ENCODE peak calls at places on chromosomes 2 and 18, in nine cellular contexts. W is IMR-90, C is transverse colon, O is prostate gland, M is esophagus squamous epithelium, H is Peyer's patch, D is uterus, T is sigmoid colon, A is gastrocnemius medialis. R is an unnamed sample. For H3K4me1 and H3K36me3, the result is how much of the 10 kb centered on the place peaks cover.

GRCh38 chr18:68667121-68667520 is 47.8 kb downstream of the TMX3 start:
- DNase-seq in W (peak), C (no peak), O (no peak), M (no peak), H (no peak), D (no peak), T (no peak), A (no peak), R (no peak)

GRCh38 chr18:59501876-59502221 is 142.8 kb upstream of the LMAN1 start:
- DNase-seq in W (no peak), C (no peak), O (no peak), M (no peak), H (no peak), D (peak), T (no peak), A (no peak), R (no peak)

GRCh38 chr2:99572380-99572779 is 82.6 kb upstream of the REV1 start:
- DNase-seq in W (no peak), C (no peak), O (peak), M (no peak), H (no peak), D (no peak), T (no peak), A (no peak), R (no peak)

GRCh38 chr2:111102216-111102615 is 18.5 kb upstream of the BCL2L11 start:
- DNase-seq in W (no peak), C (no peak), O (no peak), M (no peak), H (no peak), D (no peak), T (no peak), A (no peak), R (no peak)

GRCh38 chr2:191889924-191890323 is 43.0 kb upstream of the CAVIN2 start:
- DNase-seq in W (no peak), C (no peak), O (no peak), M (no peak), H (no peak), D (no peak), T (no peak), A (no peak), R (no peak)

GRCh38 chr2:120914839-120915521 is 179.3 kb downstream of the GLI2 start:
- DNase-seq in W (peak), C (peak), O (no peak), M (no peak), H (no peak), D (peak), T (peak), A (peak), R (peak)

GRCh38 chr2:213119061-213119809 is 32.2 kb downstream of the IKZF2 start:
- DNase-seq in W (peak), C (no peak), O (no peak), M (no peak), H (peak), D (no peak), T (no peak), A (no peak), R (no peak)

GRCh38 chr2:7061921-7062320 is 144.7 kb downstream of the RNF144A start:
- DNase-seq in W (no peak), C (no peak), O (no peak), M (no peak), H (no peak), D (no peak), T (no peak), A (no peak), R (no peak)

GRCh38 chr2:222318712-222319575 is 20.1 kb upstream of the PAX3 start:
- DNase-seq in W (no peak), C (no peak), O (no peak), M (no peak), H (no peak), D (no peak), T (no peak), A (no peak), R (no peak)

GRCh38 chr2:192298664-192299063 is 103.9 kb upstream of the TMEFF2 start:
- DNase-seq in W (no peak), C (no peak), O (no peak), M (no peak), H (no peak), D (no peak), T (no peak), A (no peak), R (no peak)

GRCh38 chr2:56580242-56580641 is 396.5 kb downstream of the CCDC85A start:
- DNase-seq in W (peak), C (no peak), O (no peak), M (no peak), H (no peak), D (no peak), T (no peak), A (no peak), R (no peak)

GRCh38 chr2:107645586-107645985 is 181.1 kb upstream of the RGPD4 start:
- DNase-seq in W (no peak), C (no peak), O (no peak), M (no peak), H (no peak), D (no peak), T (no peak), A (no peak), R (no peak)

GRCh38 chr2:111617299-111617803 is 266.6 kb downstream of the ANAPC1 start:
- DNase-seq in W (peak), C (no peak), O (no peak), M (no peak), H (no peak), D (no peak), T (no peak), A (no peak), R (no peak)

GRCh38 chr2:179460530-179460929 is 195.9 kb upstream of the SESTD1 start:
- DNase-seq in W (peak), C (no peak), O (no peak), M (no peak), H (no peak), D (no peak), T (no peak), A (no peak), R (peak)

GRCh38 chr2:107336536-107336935 is 450.6 kb upstream of the ST6GAL2 start:
- DNase-seq in W (no peak), C (no peak), O (no peak), M (no peak), H (no peak), D (no peak), T (no peak), A (no peak), R (no peak)

GRCh38 chr2:43254331-43254730 is 27.9 kb upstream of the ZFP36L2 start:
- DNase-seq in W (no peak), C (no peak), O (no peak), M (no peak), H (no peak), D (no peak), T (no peak), A (no peak), R (no peak)

GRCh38 chr2:215238485-215239098 is 73.3 kb upstream of the ATIC start:
- DNase-seq in W (no peak), C (no peak), O (no peak), M (no peak), H (no peak), D (no peak), T (no peak), A (no peak), R (no peak)

GRCh38 chr2:186919272-186919671 is 70.3 kb upstream of the ZSWIM2 start:
- DNase-seq in W (peak), C (no peak), O (no peak), M (no peak), H (no peak), D (no peak), T (no peak), A (no peak), R (no peak)

GRCh38 chr2:98441706-98442450 is 2.8 kb upstream of the INPP4A start:
- DNase-seq in W (no peak), C (peak), O (no peak), M (no peak), H (no peak), D (no peak), T (no peak), A (no peak), R (no peak)

GRCh38 chr18:55795101-55795669 is 207.2 kb upstream of the TCF4 start:
- DNase-seq in W (peak), C (no peak), O (no peak), M (no peak), H (no peak), D (no peak), T (no peak), A (no peak), R (no peak)

GRCh38 chr2:129747500-129748125 is 231.9 kb upstream of the RAB6C start:
- DNase-seq in W (no peak), C (no peak), O (no peak), M (no peak), H (no peak), D (no peak), T (no peak), A (no peak), R (no peak)

GRCh38 chr2:9668686-9669338 is 38.0 kb upstream of the YWHAQ start:
- DNase-seq in W (peak), C (no peak), O (peak), M (no peak), H (no peak), D (no peak), T (no peak), A (no peak), R (peak)

GRCh38 chr2:77487074-77487803 is 34.9 kb downstream of the LRRTM4 start:
- DNase-seq in W (no peak), C (no peak), O (no peak), M (no peak), H (no peak), D (no peak), T (no peak), A (no peak), R (no peak)

GRCh38 chr2:235234711-235235110 is 259.1 kb upstream of the AGAP1 start:
- DNase-seq in W (peak), C (no peak), O (no peak), M (no peak), H (no peak), D (no peak), T (no peak), A (no peak), R (no peak)

GRCh38 chr2:96681540-96681939 is 39.0 kb downstream of the FER1L5 start:
- DNase-seq in W (no peak), C (no peak), O (no peak), M (no peak), H (no peak), D (no peak), T (no peak), A (no peak), R (no peak)

GRCh38 chr2:46131-46470 is 204 bp downstream of the FAM110C start:
- DNase-seq in W (no peak), C (no peak), O (no peak), M (no peak), H (no peak), D (no peak), T (no peak), A (no peak), R (no peak)

GRCh38 chr2:1010373-1011017 is 59.8 kb downstream of the SNTG2 start:
- DNase-seq in W (no peak), C (no peak), O (no peak), M (no peak), H (no peak), D (no peak), T (no peak), A (no peak), R (no peak)

GRCh38 chr2:203893386-203893785 is 25.8 kb downstream of the CTLA4 start:
- DNase-seq in W (peak), C (no peak), O (no peak), M (no peak), H (no peak), D (no peak), T (peak), A (no peak), R (no peak)

GRCh38 chr18:8375269-8375668 is 234.0 kb upstream of the RAB12 start:
- DNase-seq in W (no peak), C (no peak), O (no peak), M (no peak), H (no peak), D (no peak), T (no peak), A (no peak), R (no peak)

GRCh38 chr2:210157546-210157945 is 13.7 kb downstream of the KANSL1L start:
- DNase-seq in W (no peak), C (no peak), O (no peak), M (no peak), H (no peak), D (no peak), T (no peak), A (no peak), R (no peak)

GRCh38 chr2:6866239-6866745 is 585 bp upstream of the CMPK2 start:
- DNase-seq in W (peak), C (peak), O (no peak), M (no peak), H (peak), D (peak), T (peak), A (no peak), R (peak)

GRCh38 chr2:212997526-212998020 is 153.8 kb downstream of the IKZF2 start:
- DNase-seq in W (no peak), C (no peak), O (no peak), M (no peak), H (no peak), D (no peak), T (no peak), A (no peak), R (no peak)

GRCh38 chr2:103365071-103365470 is 603.2 kb downstream of the TMEM182 start:
- DNase-seq in W (no peak), C (no peak), O (no peak), M (no peak), H (no peak), D (no peak), T (no peak), A (no peak), R (no peak)

DNA sequence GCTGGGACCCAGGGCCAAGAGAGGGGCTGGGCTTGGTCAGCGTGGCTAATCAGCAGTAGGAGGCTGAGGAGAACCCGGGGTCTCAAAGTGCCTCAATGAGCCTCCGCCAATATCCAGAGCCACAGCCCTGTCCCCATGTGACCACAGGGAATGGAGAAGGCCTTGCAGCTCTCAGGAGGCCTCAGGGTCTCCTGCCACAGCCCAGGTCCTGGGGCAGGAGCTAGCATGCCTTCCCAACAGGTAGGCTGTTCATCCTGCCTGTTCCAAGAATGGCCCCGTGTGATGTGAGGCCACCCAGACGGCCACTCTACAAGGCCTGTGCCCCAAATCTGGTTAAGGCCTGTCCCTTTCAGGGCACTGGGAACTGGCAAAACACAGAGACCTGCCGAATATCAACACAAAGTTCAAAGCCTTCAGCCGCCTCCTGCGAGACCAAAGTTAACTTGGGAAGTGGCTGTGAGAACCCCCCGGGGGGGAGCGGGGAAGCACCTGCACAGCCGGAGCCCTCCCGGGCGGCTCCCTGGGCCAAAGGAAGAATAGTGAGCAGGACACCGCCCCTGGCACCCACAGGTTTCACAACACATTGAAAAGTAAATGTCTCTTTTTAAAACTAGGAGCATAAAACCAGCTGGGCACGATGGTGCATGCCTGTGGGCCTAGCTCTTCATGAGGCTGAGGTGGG is 4.5 kb upstream of the LIMS2 start:
- DNase-seq in W (no peak), C (no peak), O (no peak), M (no peak), H (no peak), D (no peak), T (peak), A (no peak), R (no peak)
- H3K4me1 ChIP-seq in W (under half), C (under half), O (under half), M (half or more), H (under half), D (under half), T (half or more), A (under half), R (under half)

DNA sequence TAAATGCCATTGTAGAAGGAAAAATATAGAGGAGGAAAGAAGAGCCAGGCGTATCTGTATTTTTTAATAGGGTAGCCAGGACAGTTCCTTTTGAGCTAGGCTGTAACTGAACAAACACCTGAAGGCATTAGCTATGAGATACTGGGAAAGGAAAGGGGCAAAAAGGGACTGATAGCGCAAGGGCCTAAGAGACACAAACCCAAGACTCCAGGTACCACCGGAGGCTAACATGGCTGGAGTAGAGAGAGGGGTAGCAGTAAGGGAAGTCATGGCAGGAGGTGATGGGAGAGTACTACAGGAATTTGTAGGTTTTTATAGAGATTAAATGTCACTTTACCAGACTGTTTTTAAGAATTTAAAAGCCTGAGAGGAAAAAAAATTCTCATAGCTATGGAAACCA is 20.7 kb downstream of the PNO1 start:
- DNase-seq in W (no peak), C (no peak), O (no peak), M (no peak), H (no peak), D (no peak), T (no peak), A (no peak), R (no peak)
- H3K36me3 ChIP-seq in W (under half), C (under half), O (under half), M (half or more), H (under half), D (under half), T (under half), A (under half), R (under half)

DNA sequence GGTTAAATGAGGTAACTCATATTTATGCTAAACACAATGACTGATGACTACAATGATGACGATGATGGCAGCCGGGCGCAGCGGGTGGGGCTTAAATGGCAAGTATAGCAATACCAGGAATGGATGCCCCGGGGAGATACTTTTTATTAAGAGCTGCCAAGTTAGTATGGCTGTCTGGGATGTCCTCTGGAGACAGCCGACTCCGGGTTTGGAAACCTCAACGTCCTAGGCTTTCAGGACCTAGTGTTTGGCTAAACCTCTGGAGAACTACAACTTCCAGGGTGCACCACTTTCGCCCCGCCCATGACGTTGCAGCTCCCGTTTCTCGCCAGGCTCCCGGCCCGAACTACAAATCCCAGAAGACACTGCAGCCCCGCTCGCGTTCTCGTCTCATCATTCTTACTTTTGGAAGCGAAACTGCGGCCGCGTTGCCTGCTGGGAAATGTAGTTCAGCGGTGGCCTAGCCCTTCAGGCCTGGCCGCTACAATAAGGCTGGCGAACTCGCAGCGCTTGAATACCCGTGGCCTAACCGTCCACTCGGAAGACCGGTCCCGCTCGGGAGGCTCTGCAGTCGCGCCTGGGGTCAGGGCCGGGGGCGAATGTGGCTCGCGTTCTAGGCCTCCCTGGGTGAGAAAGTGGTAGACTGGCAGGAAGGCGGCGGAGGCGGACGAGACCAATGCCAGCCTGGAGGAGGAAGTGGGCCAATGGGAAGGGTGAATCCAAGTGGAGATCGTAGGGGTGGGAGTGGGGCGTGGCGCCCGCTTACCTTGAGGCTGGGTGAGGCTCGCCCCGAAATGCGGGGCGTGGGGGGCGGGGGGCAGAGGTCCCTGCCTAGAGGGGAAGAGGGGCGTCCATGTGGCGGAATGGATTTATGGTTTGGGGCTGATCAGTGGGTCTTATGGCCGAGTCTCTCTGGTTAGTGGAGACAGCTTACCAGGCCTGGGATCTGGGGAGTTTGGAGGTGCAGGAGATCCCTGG is at the start of gene SMARCAL1:
- DNase-seq in W (peak), C (peak), O (peak), M (peak), H (peak), D (peak), T (peak), A (peak), R (peak)
- TF ChIP-seq POLR2A in W (no peak), C (peak), O (peak), M (no peak), H (peak), D (peak), T (no peak), A (peak), R (no peak)

GRCh38 chr2:85185431-85185940 is 52.3 kb downstream of the TCF7L1 start:
- DNase-seq in W (peak), C (no peak), O (no peak), M (no peak), H (no peak), D (no peak), T (no peak), A (no peak), R (no peak)
- H3K4me1 ChIP-seq in W (under half), C (under half), O (under half), M (under half), H (under half), D (under half), T (under half), A (under half), R (under half)

DNA sequence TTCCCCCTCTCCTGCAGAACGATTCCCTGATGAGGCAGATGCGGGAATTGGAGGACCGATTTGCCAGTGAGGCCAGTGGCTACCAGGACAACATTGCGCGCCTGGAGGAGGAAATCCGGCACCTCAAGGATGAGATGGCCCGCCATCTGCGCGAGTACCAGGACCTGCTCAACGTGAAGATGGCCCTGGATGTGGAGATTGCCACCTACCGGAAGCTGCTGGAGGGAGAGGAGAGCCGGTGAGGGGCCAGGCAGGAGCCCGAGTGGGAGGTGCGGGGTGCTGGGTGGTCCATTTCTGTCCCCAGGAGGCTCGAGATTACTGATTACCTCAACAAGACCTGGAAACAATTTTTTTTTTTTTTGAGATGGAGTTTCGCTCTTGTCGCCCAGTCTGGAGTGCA is 3.1 kb downstream of the DES start:
- DNase-seq in W (no peak), C (no peak), O (no peak), M (no peak), H (no peak), D (peak), T (no peak), A (no peak), R (no peak)
- H3K36me3 ChIP-seq in W (under half), C (under half), O (under half), M (under half), H (under half), D (under half), T (under half), A (under half), R (under half)

DNA sequence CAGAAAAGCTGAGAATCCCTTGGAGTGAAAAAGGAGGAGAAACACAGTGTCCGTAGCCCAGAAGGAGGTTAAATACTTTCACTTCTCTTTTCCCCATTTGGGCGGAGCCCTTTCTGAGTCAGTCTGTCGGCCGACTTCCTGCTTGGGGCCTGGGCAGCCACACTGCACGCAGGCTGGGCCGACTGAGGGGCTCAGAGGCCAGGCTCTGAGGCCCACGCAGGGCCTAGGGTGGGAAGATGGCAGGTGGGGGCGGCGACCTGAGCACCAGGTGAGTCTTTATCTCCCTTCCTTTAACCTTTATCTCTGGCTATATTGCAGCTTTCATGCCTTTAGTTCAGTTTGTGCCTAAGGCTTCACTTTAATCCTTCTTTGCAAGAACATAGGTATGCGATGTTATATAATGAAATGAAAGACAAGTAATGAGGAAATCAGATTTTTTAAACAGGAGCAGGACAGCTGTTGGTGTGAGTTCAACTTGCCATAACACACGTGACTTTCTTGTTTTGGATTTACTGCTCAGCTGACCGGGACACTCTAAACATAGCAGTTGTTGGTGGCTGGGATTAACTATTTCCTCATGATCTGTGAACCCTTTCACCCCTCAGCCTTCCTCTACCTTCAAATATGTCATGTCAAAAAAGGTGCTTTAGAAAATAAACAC is at the start of gene SP100:
- DNase-seq in W (peak), C (peak), O (peak), M (peak), H (peak), D (peak), T (peak), A (peak), R (peak)
- TF ChIP-seq POLR2A in W (peak), C (peak), O (peak), M (peak), H (peak), D (peak), T (peak), A (peak), R (peak)